ENCODE peak calls at places on chromosomes 5 and 9, in five cellular contexts. S, T, P, V and U are unnamed samples. For H3K4me1 and H3K9me3, the result is how much of the 10 kb centered on the place peaks cover.

GRCh38 chr5:152372875-152373274 is 32.2 kb downstream of the NMUR2 start:
- DNase-seq in S (no peak), T (no peak), P (no peak), V (no peak), U (no peak)

GRCh38 chr9:127166651-127167524 is 44.5 kb upstream of the ANGPTL2 start:
- DNase-seq in S (no peak), T (peak), P (no peak), V (no peak), U (no peak)

GRCh38 chr5:127830829-127831598 is 127.8 kb downstream of the CCDC192 start:
- DNase-seq in S (no peak), T (no peak), P (no peak), V (no peak), U (no peak)

GRCh38 chr9:30722065-30722464 is 1662.4 kb upstream of the ACO1 start:
- DNase-seq in S (no peak), T (no peak), P (no peak), V (no peak), U (no peak)

GRCh38 chr9:100167912-100168775 is 69.1 kb downstream of the INVS start:
- DNase-seq in S (no peak), T (peak), P (no peak), V (no peak), U (no peak)

GRCh38 chr5:151125421-151125820 is 32.2 kb downstream of the ANXA6 start:
- DNase-seq in S (no peak), T (no peak), P (no peak), V (no peak), U (no peak)

GRCh38 chr9:91034521-91034920 is 232.9 kb downstream of the SYK start:
- DNase-seq in S (no peak), T (no peak), P (no peak), V (no peak), U (no peak)

GRCh38 chr5:15993334-15993733 is 186.3 kb downstream of the MARCHF11 start:
- DNase-seq in S (no peak), T (peak), P (no peak), V (peak), U (no peak)

GRCh38 chr5:2902186-2902585 is 150.7 kb upstream of the IRX2 start:
- DNase-seq in S (no peak), T (no peak), P (no peak), V (no peak), U (no peak)

GRCh38 chr5:42495908-42496307 is 72.7 kb downstream of the GHR start:
- DNase-seq in S (no peak), T (peak), P (no peak), V (no peak), U (no peak)

GRCh38 chr5:139692605-139693340 is 44.6 kb downstream of the CXXC5 start:
- DNase-seq in S (no peak), T (no peak), P (peak), V (no peak), U (no peak)

GRCh38 chr5:74641014-74641777 is 668 bp upstream of the ENC1 start:
- DNase-seq in S (peak), T (peak), P (peak), V (peak), U (peak)

GRCh38 chr5:180960209-180960608 is 28.4 kb upstream of the BTNL3 start:
- DNase-seq in S (no peak), T (no peak), P (no peak), V (no peak), U (no peak)

GRCh38 chr9:72540348-72540873 is 19.0 kb downstream of the TMC1 start:
- DNase-seq in S (no peak), T (peak), P (no peak), V (peak), U (no peak)

GRCh38 chr5:81537905-81538535 is 144.1 kb upstream of the ACOT12 start:
- DNase-seq in S (no peak), T (no peak), P (no peak), V (no peak), U (no peak)

GRCh38 chr5:169647566-169647965 is 10.5 kb downstream of the DOCK2 start:
- DNase-seq in S (no peak), T (no peak), P (no peak), V (no peak), U (no peak)

GRCh38 chr5:17219006-17219422 is 1.6 kb downstream of the BASP1 start:
- DNase-seq in S (no peak), T (peak), P (peak), V (peak), U (no peak)

GRCh38 chr9:35424356-35425352 is 65.3 kb upstream of the RUSC2 start:
- DNase-seq in S (no peak), T (no peak), P (no peak), V (no peak), U (no peak)

GRCh38 chr5:176410486-176411180 is 5.7 kb downstream of the CLTB start:
- DNase-seq in S (no peak), T (no peak), P (no peak), V (no peak), U (no peak)

GRCh38 chr9:88477300-88477751 is 57.7 kb upstream of the NXNL2 start:
- DNase-seq in S (no peak), T (peak), P (no peak), V (no peak), U (no peak)

GRCh38 chr5:172123269-172123692 is 64.7 kb downstream of the STK10 start:
- DNase-seq in S (peak), T (peak), P (peak), V (peak), U (peak)

GRCh38 chr9:93261735-93262523 is 78.0 kb downstream of the WNK2 start:
- DNase-seq in S (no peak), T (no peak), P (peak), V (no peak), U (no peak)

GRCh38 chr9:87336407-87336806 is 161.3 kb upstream of the DAPK1 start:
- DNase-seq in S (no peak), T (no peak), P (no peak), V (peak), U (no peak)

GRCh38 chr5:113249216-113249615 is 185.6 kb downstream of the TSSK1B start:
- DNase-seq in S (no peak), T (no peak), P (no peak), V (no peak), U (no peak)

GRCh38 chr5:119270955-119271757 is 84.7 kb upstream of the TNFAIP8 start:
- DNase-seq in S (no peak), T (no peak), P (no peak), V (no peak), U (no peak)

GRCh38 chr5:113371788-113372196 is 63.0 kb downstream of the TSSK1B start:
- DNase-seq in S (no peak), T (peak), P (no peak), V (no peak), U (no peak)

GRCh38 chr9:131744171-131744714 is 4.4 kb upstream of the RAPGEF1 start:
- DNase-seq in S (no peak), T (peak), P (no peak), V (no peak), U (no peak)

GRCh38 chr9:82466616-82467251 is 478.2 kb downstream of the SPATA31D1 start:
- DNase-seq in S (no peak), T (no peak), P (no peak), V (peak), U (peak)

GRCh38 chr5:90982576-90982975 is 400.5 kb downstream of the ARRDC3 start:
- DNase-seq in S (no peak), T (peak), P (peak), V (peak), U (no peak)

GRCh38 chr5:176727528-176727900 is 80.2 kb downstream of the TSPAN17 start:
- DNase-seq in S (no peak), T (no peak), P (no peak), V (no peak), U (no peak)

GRCh38 chr5:126351138-126351537 is 72.1 kb upstream of the GRAMD2B start:
- DNase-seq in S (no peak), T (peak), P (no peak), V (no peak), U (no peak)

GRCh38 chr9:13586726-13587392 is 307.4 kb upstream of the MPDZ start:
- DNase-seq in S (no peak), T (no peak), P (no peak), V (no peak), U (no peak)

GRCh38 chr5:14251733-14252132 is 108.6 kb downstream of the TRIO start:
- DNase-seq in S (no peak), T (no peak), P (no peak), V (no peak), U (no peak)

GRCh38 chr9:130034570-130034969 is 8.4 kb downstream of the FNBP1 start:
- DNase-seq in S (no peak), T (peak), P (no peak), V (no peak), U (no peak)
- H3K4me1 ChIP-seq in S (under half), T (under half), P (under half), V (under half), U (under half)

DNA sequence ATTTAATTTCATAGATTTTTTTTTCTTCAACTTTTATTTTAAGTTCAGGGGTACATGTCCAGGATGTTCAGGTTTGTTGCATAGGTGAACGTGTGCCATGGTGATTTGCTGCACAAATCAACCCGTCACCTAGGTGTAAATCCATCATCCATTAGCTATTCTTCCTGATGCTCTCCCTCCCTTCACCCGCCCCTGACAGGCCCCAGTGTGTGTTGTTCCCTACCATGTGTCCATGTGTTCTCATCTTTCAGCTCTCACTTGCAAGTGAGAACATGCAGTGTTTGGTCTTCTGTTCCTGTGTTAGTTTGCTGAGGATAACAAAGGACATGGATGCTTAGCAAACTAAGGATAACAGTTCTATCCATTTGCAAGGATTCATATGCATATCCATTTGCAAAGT is 209.1 kb upstream of the ADCY2 start:
- DNase-seq in S (no peak), T (no peak), P (no peak), V (no peak), U (no peak)
- TF ChIP-seq CTCF in S (no peak), T (no peak), P (no peak), V (no peak), U (no peak)

GRCh38 chr9:118318770-118319443 is 614.7 kb downstream of the TLR4 start:
- DNase-seq in S (no peak), T (peak), P (peak), V (peak), U (peak)
- H3K9me3 ChIP-seq in S (under half), T (under half), P (under half), V (under half), U (under half)

GRCh38 chr9:129111762-129112151 is 542 bp downstream of the PTPA start:
- DNase-seq in S (no peak), T (peak), P (peak), V (peak), U (peak)
- H3K4me1 ChIP-seq in S (under half), T (under half), P (under half), V (under half), U (half or more)

GRCh38 chr5:88029011-88029410 is 239.6 kb downstream of the TMEM161B start:
- DNase-seq in S (no peak), T (no peak), P (no peak), V (no peak), U (no peak)
- TF ChIP-seq CTCF in S (no peak), T (no peak), P (no peak), V (no peak), U (no peak)

GRCh38 chr9:69314547-69314946 is 10.5 kb upstream of the ENTREP1 start:
- DNase-seq in S (no peak), T (no peak), P (no peak), V (no peak), U (no peak)
- H3K9me3 ChIP-seq in S (under half), T (under half), P (under half), V (under half), U (under half)

DNA sequence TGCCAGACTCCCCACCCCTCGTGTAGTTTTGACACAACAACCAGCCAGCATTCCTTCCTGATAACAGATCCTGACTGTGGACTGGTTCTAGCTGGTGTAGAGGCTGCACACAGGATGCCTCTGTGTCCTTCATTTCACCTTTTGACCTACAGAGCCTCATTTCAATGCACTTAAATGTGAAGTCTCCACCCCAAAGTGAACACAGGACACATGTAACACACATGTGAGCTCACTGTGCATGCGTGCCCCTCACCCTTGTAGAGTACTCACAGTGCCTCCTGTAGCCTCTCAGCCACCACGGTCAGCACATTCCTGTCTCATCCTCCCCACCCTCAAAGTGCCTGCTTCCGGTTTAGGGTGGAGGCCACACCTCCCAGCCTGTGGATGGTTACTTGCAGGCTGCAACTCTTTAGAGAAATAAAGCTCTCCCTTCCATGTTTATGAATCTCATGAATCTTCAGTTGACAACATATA is 11.6 kb upstream of the NKD2 start:
- DNase-seq in S (peak), T (no peak), P (no peak), V (peak), U (no peak)
- H3K4me1 ChIP-seq in S (under half), T (under half), P (under half), V (under half), U (under half)

GRCh38 chr9:121838757-121839669 is 187.6 kb downstream of the DAB2IP start:
- DNase-seq in S (no peak), T (no peak), P (no peak), V (no peak), U (no peak)
- TF ChIP-seq CTCF in S (no peak), T (no peak), P (peak), V (no peak), U (no peak)

GRCh38 chr9:115757461-115757860 is 396.1 kb upstream of the PAPPA start:
- DNase-seq in S (no peak), T (no peak), P (no peak), V (peak), U (no peak)
- H3K9me3 ChIP-seq in S (under half), T (under half), P (under half), V (under half), U (under half)